ENCODE peak calls at places on chromosomes 7 and 10, in six cellular contexts. D, E, R, V, K and J are unnamed samples.

GRCh38 chr7:89477991-89478390 is 676.3 kb upstream of the STEAP1 start:
- DNase-seq in D (no peak), K (no peak), V (no peak), E (no peak), R (no peak), J (no peak)

GRCh38 chr7:139108256-139109187 is 998 bp downstream of the ZC3HAV1 start:
- DNase-seq in D (peak), E (no peak), K (peak), V (peak), R (peak), J (peak)

GRCh38 chr10:66924674-66925345 is 1.0 kb upstream of the LRRTM3 start:
- DNase-seq in E (no peak), K (no peak), D (no peak), V (no peak), R (no peak), J (no peak)

GRCh38 chr10:43852141-43852540 is 203.5 kb upstream of the ZNF32 start:
- DNase-seq in V (no peak), E (no peak), K (no peak), R (no peak), D (no peak), J (no peak)

GRCh38 chr10:11265486-11265885 is 247.8 kb downstream of the CELF2 start:
- DNase-seq in V (no peak), E (no peak), K (no peak), D (no peak), R (no peak), J (no peak)

GRCh38 chr10:85147346-85148250 is 819.2 kb downstream of the CCSER2 start:
- DNase-seq in D (no peak), V (no peak), K (no peak), R (no peak), E (no peak), J (no peak)

GRCh38 chr10:6320320-6321010 is 117.7 kb downstream of the PFKFB3 start:
- DNase-seq in K (no peak), D (no peak), V (no peak), E (no peak), R (no peak), J (no peak)

GRCh38 chr7:92625617-92626016 is 35.4 kb upstream of the FAM133B start:
- DNase-seq in E (no peak), V (no peak), D (no peak), R (no peak), K (peak), J (no peak)

DNA sequence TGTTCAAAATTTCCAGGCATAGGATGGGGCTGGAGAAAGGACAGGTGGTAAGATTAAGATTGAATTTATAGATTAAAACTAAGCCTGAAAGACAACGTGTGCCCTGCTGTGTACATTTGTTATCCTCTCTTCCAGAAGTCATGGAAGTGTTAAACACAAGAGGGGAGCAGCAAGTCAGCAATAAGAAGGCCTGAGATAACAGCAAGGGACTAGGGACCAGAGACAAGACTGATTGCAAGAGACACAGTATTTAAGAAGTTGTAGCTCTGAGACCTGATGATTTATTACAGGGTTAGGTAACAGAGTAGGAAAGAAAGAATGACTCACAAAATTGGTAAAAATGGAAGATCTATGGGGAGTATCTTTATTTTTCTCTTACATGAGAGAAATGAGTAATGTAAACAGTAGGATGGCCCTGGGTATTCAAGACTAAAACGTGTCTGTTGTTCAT is 55.7 kb upstream of the COL1A2 start:
- DNase-seq in E (no peak), R (no peak), V (no peak), D (no peak), K (peak), J (no peak)
- H3K27ac ChIP-seq in E (no peak), R (no peak), V (no peak), D (no peak), K (no peak), J (no peak)

DNA sequence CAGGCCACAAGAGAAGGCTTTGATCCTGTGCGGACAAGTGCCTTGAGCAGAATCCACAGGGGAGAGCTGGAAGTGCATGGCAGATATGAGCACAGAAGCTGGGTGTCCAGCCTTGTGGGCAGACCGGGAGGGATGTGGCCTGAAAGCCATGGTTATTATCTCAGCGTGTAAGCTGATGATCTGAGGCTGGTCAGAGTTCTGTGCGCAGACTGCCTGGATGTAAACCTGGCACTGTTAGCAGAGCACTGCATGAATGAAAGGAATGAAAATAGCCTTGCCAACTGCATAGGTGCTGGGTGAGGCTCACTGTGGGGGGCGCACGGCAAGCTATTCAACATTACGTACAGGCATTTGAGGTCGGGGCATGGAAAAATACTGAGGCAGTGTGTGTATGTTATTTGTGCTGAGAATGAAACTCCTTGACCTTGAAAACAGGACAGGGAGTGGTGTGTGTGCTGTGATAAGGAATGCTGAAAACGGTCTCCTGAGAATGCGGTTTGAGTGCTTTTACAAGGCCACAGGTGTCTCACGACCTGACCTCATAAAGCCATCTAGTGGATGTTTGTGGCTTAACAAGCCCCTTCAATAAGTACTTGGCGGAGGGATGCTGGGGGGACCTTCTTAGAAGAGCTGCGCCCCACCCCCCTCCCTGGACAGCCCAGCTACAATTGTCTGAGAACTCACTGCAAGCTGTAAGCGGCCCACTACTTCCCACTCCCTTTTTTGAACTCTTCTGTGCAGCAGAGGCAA is 18.7 kb downstream of the AKR1C1 start:
- DNase-seq in R (peak), D (peak), V (peak), E (no peak), K (peak), J (no peak)
- TF ChIP-seq CTCF in R (no peak), D (no peak), V (peak), E (peak), K (peak), J (no peak)

DNA sequence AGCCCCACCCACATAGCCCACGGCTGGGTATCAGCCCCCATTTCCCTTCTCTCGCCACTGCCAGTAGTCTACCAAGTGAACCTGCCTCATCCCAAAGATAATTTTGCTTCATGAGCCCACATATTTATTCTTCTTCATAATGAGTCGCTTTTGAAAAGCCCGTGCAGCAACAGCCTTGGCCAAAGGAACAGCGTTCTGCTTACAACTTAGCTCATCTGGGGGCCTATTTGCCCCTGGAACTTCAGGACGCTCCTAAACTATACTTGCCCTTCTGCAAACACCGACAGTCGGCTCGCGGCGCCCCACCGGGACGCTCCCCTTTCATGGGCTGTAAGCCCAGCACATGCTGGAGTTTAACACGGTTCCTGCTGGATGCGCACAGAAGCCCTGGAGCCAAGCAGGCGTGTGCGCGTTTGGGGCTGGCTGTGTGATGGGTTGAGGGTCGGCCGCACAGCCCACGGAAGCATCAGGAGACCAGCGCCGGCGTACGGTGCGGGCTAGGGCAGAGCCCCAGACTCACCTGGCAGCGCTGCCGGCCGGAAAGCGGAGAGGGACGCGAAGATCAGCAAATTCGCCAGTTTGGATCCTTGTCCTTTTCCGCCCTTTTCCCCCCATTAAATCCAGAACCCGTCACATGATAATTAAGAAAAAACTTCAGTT is 370 bp downstream of the TMEM60 start:
- DNase-seq in K (peak), R (peak), V (no peak), D (peak), E (no peak), J (no peak)
- TF ChIP-seq POLR2A in K (no peak), R (no peak), V (peak), D (peak), E (no peak), J (no peak)

GRCh38 chr10:45652511-45652910 is 20.1 kb downstream of the ZFAND4 start:
- DNase-seq in D (no peak), V (no peak), R (no peak), E (no peak), K (no peak), J (no peak)
- H3K27ac ChIP-seq in D (no peak), V (no peak), R (no peak), E (no peak), K (no peak), J (no peak)

GRCh38 chr7:93890041-93890463 is 501 bp downstream of the TFPI2 start:
- DNase-seq in D (no peak), V (no peak), E (no peak), R (no peak), K (peak), J (no peak)
- TF ChIP-seq CTCF in D (no peak), V (no peak), E (no peak), R (no peak), K (no peak), J (no peak)

GRCh38 chr7:55569797-55570196 is 2.5 kb downstream of the VOPP1 start:
- DNase-seq in D (no peak), R (no peak), E (no peak), V (no peak), K (no peak), J (no peak)

GRCh38 chr7:55569269-55569663 is 3.0 kb downstream of the VOPP1 start:
- DNase-seq in E (no peak), K (no peak), R (no peak), D (no peak), V (no peak), J (no peak)

GRCh38 chr7:55565693-55566092 is 6.6 kb downstream of the VOPP1 start:
- DNase-seq in D (no peak), R (no peak), V (no peak), K (no peak), E (no peak), J (no peak)

GRCh38 chr7:55568613-55569268 is 3.6 kb downstream of the VOPP1 start:
- DNase-seq in D (no peak), E (no peak), V (no peak), K (peak), R (no peak), J (no peak)

DNA sequence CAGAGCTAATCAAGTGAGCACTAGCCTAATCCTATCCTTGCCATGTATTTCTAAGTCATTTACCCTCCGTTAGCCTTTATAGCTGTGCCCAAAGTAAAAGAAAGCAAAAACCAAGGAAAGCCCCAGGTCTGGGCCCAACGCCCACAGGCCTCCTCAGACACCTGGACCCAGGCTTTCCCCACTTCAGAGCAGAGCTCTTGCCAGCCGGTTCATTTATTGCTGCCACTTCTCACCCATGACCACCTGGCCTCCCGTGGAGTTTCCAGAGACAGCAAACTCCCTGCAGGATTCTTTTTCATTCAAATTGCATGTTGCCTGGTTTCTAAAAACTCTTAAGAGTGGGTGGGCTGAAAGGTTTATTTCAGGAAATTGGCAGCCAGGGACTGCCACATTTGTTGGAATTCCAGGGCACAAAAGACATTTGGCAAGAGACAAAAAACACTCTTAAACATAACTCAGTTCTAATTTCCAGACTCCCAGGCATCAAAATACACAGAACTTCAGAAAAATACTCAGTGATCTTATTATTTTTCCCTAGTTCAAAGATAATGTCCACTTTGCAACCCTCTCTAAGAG is 4.7 kb downstream of the VOPP1 start:
- DNase-seq in V (no peak), R (no peak), D (no peak), E (no peak), K (no peak), J (no peak)
- TF ChIP-seq POLR2A in V (no peak), R (no peak), D (no peak), E (no peak), K (no peak), J (no peak)